ENCODE peak calls at places on chromosomes 11 and 22, in ten cellular contexts. M is caudate nucleus; F is activated T-cell treated with anti-CD3 and anti-CD28 coated beads for 24 hours; C is cardiac fibroblast; U is amniotic stem cell; E is HL-60; R is amygdala; X is activated CD4-positive, alpha-beta T cell treated with anti-CD3 and anti-CD28 coated beads for 24 hours; A is effector CD4-positive, alpha-beta T cell; H is T follicular helper cell. L is an unnamed sample.

GRCh38 chr11:33835143-33835878 is 56.6 kb downstream of the LMO2 start:
- DNase-seq in M (no peak), F (no peak), C (peak; percentile 77), U (peak; percentile 30), E (no peak), R (no peak), X (no peak), A (no peak), H (no peak), L (no peak)

GRCh38 chr11:2944953-2945756 is 15.9 kb upstream of the PHLDA2 start:
- DNase-seq in M (peak; percentile 83), F (no peak), C (peak; percentile 83), U (peak; percentile 77), E (no peak), R (peak; percentile 92), X (peak; percentile 45), A (peak; percentile 26), H (no peak), L (no peak)

GRCh38 chr11:127115844-127116243 is 115.3 kb upstream of the KIRREL3 start:
- DNase-seq in M (no peak), F (no peak), C (no peak), U (no peak), E (no peak), R (no peak), X (no peak), A (no peak), H (no peak), L (no peak)

GRCh38 chr11:33182246-33182878 is 21.1 kb upstream of the CSTF3 start:
- DNase-seq in M (no peak), F (no peak), C (no peak), U (no peak), E (no peak), R (no peak), X (no peak), A (no peak), H (no peak), L (no peak)

GRCh38 chr11:79937935-79938334 is 497.1 kb upstream of the TENM4 start:
- DNase-seq in M (no peak), F (no peak), C (no peak), U (no peak), E (no peak), R (no peak), X (no peak), A (no peak), H (no peak), L (peak; percentile 6)

GRCh38 chr11:82038151-82038550 is 695.5 kb downstream of the FAM181B start:
- DNase-seq in M (no peak), F (no peak), C (no peak), U (no peak), E (no peak), R (no peak), X (no peak), A (no peak), H (no peak), L (no peak)

GRCh38 chr11:95832763-95833162 is 42.5 kb downstream of the CEP57 start:
- DNase-seq in M (no peak), F (no peak), C (peak; percentile 26), U (no peak), E (no peak), R (no peak), X (no peak), A (no peak), H (no peak), L (no peak)

GRCh38 chr11:132064987-132065620 is 694.7 kb downstream of the NTM start:
- DNase-seq in M (no peak), F (no peak), C (peak; percentile 100), U (peak; percentile 94), E (peak; percentile 54), R (peak; percentile 33), X (no peak), A (no peak), H (no peak), L (peak; percentile 42)

GRCh38 chr11:35182317-35182939 is 43.5 kb downstream of the CD44 start:
- DNase-seq in M (no peak), F (no peak), C (no peak), U (no peak), E (no peak), R (no peak), X (no peak), A (no peak), H (no peak), L (no peak)

GRCh38 chr22:36197065-36197440 is 4.6 kb downstream of the APOL4 start:
- DNase-seq in M (no peak), F (no peak), C (peak; percentile 72), U (peak; percentile 49), E (no peak), R (no peak), X (no peak), A (no peak), H (no peak), L (no peak)

GRCh38 chr11:30992513-30992849 is 377.1 kb downstream of the DCDC1 start:
- DNase-seq in M (no peak), F (no peak), C (no peak), U (no peak), E (no peak), R (no peak), X (no peak), A (no peak), H (no peak), L (no peak)

GRCh38 chr22:37999640-38000272 is 15.4 kb upstream of the SOX10 start:
- DNase-seq in M (no peak), F (no peak), C (peak; percentile 63), U (no peak), E (peak; percentile 35), R (no peak), X (no peak), A (no peak), H (no peak), L (peak; percentile 27)

GRCh38 chr22:41070665-41071331 is 21.6 kb upstream of the EP300 start:
- DNase-seq in M (no peak), F (no peak), C (no peak), U (no peak), E (no peak), R (no peak), X (no peak), A (no peak), H (no peak), L (no peak)

GRCh38 chr11:125182522-125182921 is 18.0 kb downstream of the PKNOX2 start:
- DNase-seq in M (no peak), F (no peak), C (no peak), U (no peak), E (no peak), R (no peak), X (no peak), A (no peak), H (no peak), L (no peak)

GRCh38 chr11:65090628-65091027 is 5.4 kb upstream of the VPS51 start:
- DNase-seq in M (peak; percentile 35), F (no peak), C (no peak), U (no peak), E (no peak), R (peak; percentile 64), X (no peak), A (no peak), H (no peak), L (no peak)

GRCh38 chr11:19953342-19953741 is 206.9 kb downstream of the DBX1 start:
- DNase-seq in M (no peak), F (no peak), C (peak; percentile 85), U (no peak), E (no peak), R (no peak), X (no peak), A (no peak), H (no peak), L (no peak)

GRCh38 chr11:72111803-72112540 is 523 bp downstream of the ANAPC15 start:
- DNase-seq in M (peak; percentile 98), F (peak; percentile 80), C (peak; percentile 100), U (peak; percentile 99), E (peak; percentile 97), R (peak; percentile 99), X (peak; percentile 71), A (peak; percentile 78), H (peak; percentile 78), L (peak; percentile 95)

GRCh38 chr22:47837703-47838102 is 1075.3 kb downstream of the TBC1D22A start:
- DNase-seq in M (no peak), F (no peak), C (peak; percentile 33), U (no peak), E (no peak), R (no peak), X (no peak), A (no peak), H (no peak), L (no peak)

GRCh38 chr11:84855846-84856245 is 771.3 kb downstream of the DLG2 start:
- DNase-seq in M (no peak), F (no peak), C (peak; percentile 84), U (no peak), E (no peak), R (no peak), X (no peak), A (no peak), H (no peak), L (no peak)

GRCh38 chr11:116219171-116219635 is 553.6 kb downstream of the BUD13 start:
- DNase-seq in M (no peak), F (no peak), C (no peak), U (no peak), E (no peak), R (no peak), X (no peak), A (no peak), H (no peak), L (no peak)

GRCh38 chr11:19683141-19683805 is 29.4 kb upstream of the NAV2 start:
- DNase-seq in M (no peak), F (no peak), C (peak; percentile 32), U (no peak), E (no peak), R (no peak), X (no peak), A (no peak), H (no peak), L (no peak)

GRCh38 chr22:42367980-42368378 is 64.2 kb downstream of the NFAM1 start:
- DNase-seq in M (no peak), F (no peak), C (no peak), U (no peak), E (no peak), R (no peak), X (no peak), A (no peak), H (no peak), L (no peak)

GRCh38 chr22:37636186-37636948 is 3.1 kb upstream of the SH3BP1 start:
- DNase-seq in M (no peak), F (no peak), C (peak; percentile 10), U (no peak), E (no peak), R (no peak), X (no peak), A (no peak), H (no peak), L (no peak)

L was measured in brain pericyte.